ENCODE peak calls at places on chromosomes 12 and 14, in seven cellular contexts. M is activated CD4-positive, alpha-beta T cell treated with anti-CD3 and anti-CD28 coated beads, Interleukin-2, amount 50 U/mL, for 48 hours; O is DMS153; N is NCI-H146; I is activated CD4-positive, alpha-beta memory T cell treated with anti-CD3 and anti-CD28 coated beads, Interleukin-2, amount 10 ng/mL, durations not matched to agents 7 days and 5 days; W is neural crest cell; B is effector memory CD4-positive, alpha-beta T cell. U is an unnamed sample.

GRCh38 chr12:94614288-94614721 is 36.1 kb downstream of the TMCC3 start:
- DNase-seq in M (no peak), O (no peak), N (no peak), I (no peak), W (no peak), B (no peak), U (no peak)

GRCh38 chr12:75260316-75260715 is 50.7 kb upstream of the KCNC2 start:
- DNase-seq in M (no peak), O (no peak), N (no peak), I (no peak), W (no peak), B (no peak), U (no peak)

GRCh38 chr12:131049569-131050339 is 96.0 kb downstream of the ADGRD1 start:
- DNase-seq in M (no peak), O (no peak), N (no peak), I (no peak), W (no peak), B (no peak), U (no peak)

GRCh38 chr12:2016862-2017723 is 12.8 kb upstream of the DCP1B start:
- DNase-seq in M (no peak), O (no peak), N (no peak), I (no peak), W (no peak), B (no peak), U (no peak)

GRCh38 chr12:79487386-79488110 is 203.2 kb downstream of the PAWR start:
- DNase-seq in M (no peak), O (no peak), N (no peak), I (no peak), W (no peak), B (no peak), U (no peak)

GRCh38 chr12:55934343-55934742 is 3.4 kb downstream of the DGKA start:
- DNase-seq in M (no peak), O (no peak), N (no peak), I (no peak), W (no peak), B (no peak), U (no peak)

GRCh38 chr12:66538970-66539369 is 139.9 kb downstream of the GRIP1 start:
- DNase-seq in M (no peak), O (no peak), N (no peak), I (no peak), W (no peak), B (no peak), U (no peak)

GRCh38 chr12:69341328-69341727 is 6.9 kb upstream of the LYZ start:
- DNase-seq in M (no peak), O (no peak), N (no peak), I (no peak), W (no peak), B (no peak), U (no peak)

GRCh38 chr14:68553326-68553725 is 239.5 kb downstream of the ZFP36L1 start:
- DNase-seq in M (no peak), O (no peak), N (no peak), I (no peak), W (no peak), B (no peak), U (no peak)

GRCh38 chr14:96080571-96080970 is 41.4 kb downstream of the C14orf132 start:
- DNase-seq in M (no peak), O (no peak), N (no peak), I (no peak), W (no peak), B (no peak), U (no peak)

U was measured in activated gamma-delta T cell treated with anti-CD3 and anti-CD28 coated beads, Interleukin-2, amount 50 U/mL, for 16 hours.